ENCODE peak calls at places on chromosomes 7 and 10, in eight cellular contexts. N is T-cell; F is kidney tubule cell; S is endothelial cell; A is NCI-H1048; M is mesothelial cell of epicardium; W is AG10803; X is activated CD4-positive, alpha-beta T cell treated with anti-CD3 and anti-CD28 coated beads, Interleukin-2, amount 50 U/mL, for 1 hour. E is an unnamed sample.
A peak's percentile ranks its signal among the peaks of the same experiment; 100 is the strongest.

GRCh38 chr7:101678713-101679112 is 49.6 kb upstream of the MYL10 start:
- DNase-seq in M (no peak), S (no peak), N (no peak), X (no peak), W (peak; percentile 71), A (no peak), F (peak; percentile 66), E (no peak)

GRCh38 chr10:13717936-13718772 is 131.4 kb downstream of the PRPF18 start:
- DNase-seq in X (peak; percentile 33), F (peak; percentile 87), S (no peak), A (no peak), N (peak; percentile 65), W (peak; percentile 93), M (no peak), E (peak; percentile 87)

GRCh38 chr7:2038876-2039728 is 193.6 kb downstream of the MAD1L1 start:
- DNase-seq in S (no peak), X (no peak), M (no peak), W (no peak), N (no peak), F (no peak), A (no peak), E (no peak)

GRCh38 chr10:22554481-22555182 is 159.7 kb downstream of the PIP4K2A start:
- DNase-seq in S (no peak), A (no peak), X (no peak), M (peak; percentile 35), N (no peak), W (peak; percentile 76), F (no peak), E (peak; percentile 92)

GRCh38 chr10:128130051-128130450 is 3.8 kb upstream of the MKI67 start:
- DNase-seq in N (no peak), S (no peak), X (no peak), A (no peak), M (no peak), W (peak; percentile 69), F (peak; percentile 61), E (no peak)

GRCh38 chr10:21372651-21373410 is 152.7 kb downstream of the SKIDA1 start:
- DNase-seq in N (peak; percentile 53), M (peak; percentile 28), W (peak; percentile 89), F (peak; percentile 70), A (peak; percentile 5), X (peak; percentile 28), S (no peak), E (peak; percentile 84)

GRCh38 chr10:100814751-100815474 is 69.5 kb downstream of the PAX2 start:
- DNase-seq in S (no peak), A (no peak), F (no peak), M (no peak), N (no peak), W (no peak), X (no peak), E (no peak)

GRCh38 chr10:90592903-90593302 is 264.9 kb downstream of the HTR7 start:
- DNase-seq in X (no peak), M (peak; percentile 34), W (no peak), S (peak; percentile 69), A (no peak), F (peak; percentile 45), N (no peak), E (peak; percentile 41)

GRCh38 chr7:128738570-128739047 is 550 bp upstream of the CALU start:
- DNase-seq in X (peak; percentile 2), F (no peak), W (no peak), S (no peak), A (no peak), M (no peak), N (no peak), E (no peak)

GRCh38 chr7:134701272-134701671 is 54.6 kb downstream of the BPGM start:
- DNase-seq in A (no peak), F (peak; percentile 41), W (no peak), S (no peak), N (peak; percentile 24), X (peak; percentile 15), M (no peak), E (no peak)

GRCh38 chr7:47887016-47887640 is 61.1 kb downstream of the PKD1L1 start:
- DNase-seq in W (peak; percentile 7), F (no peak), N (no peak), A (no peak), S (no peak), M (no peak), X (no peak), E (no peak)

GRCh38 chr10:89352039-89352597 is 24.3 kb downstream of the IFIT3 start:
- DNase-seq in M (no peak), W (peak; percentile 99), F (peak; percentile 98), X (no peak), A (no peak), S (no peak), N (no peak), E (peak; percentile 78)

GRCh38 chr10:17038627-17039026 is 91.0 kb downstream of the CUBN start:
- DNase-seq in F (no peak), W (peak; percentile 96), M (no peak), A (no peak), S (no peak), N (no peak), X (no peak), E (peak; percentile 64)

GRCh38 chr7:81285142-81285871 is 366.5 kb upstream of the SEMA3C start:
- DNase-seq in A (peak; percentile 23), X (no peak), N (no peak), F (peak; percentile 79), M (no peak), W (peak; percentile 82), S (no peak), E (peak; percentile 40)

GRCh38 chr7:123624527-123625183 is 23.0 kb downstream of the ASB15 start:
- DNase-seq in N (peak; percentile 51), A (no peak), X (peak; percentile 52), M (no peak), W (peak; percentile 3), S (peak; percentile 56), F (peak; percentile 52), E (no peak)

GRCh38 chr10:77458986-77459590 is 178.5 kb downstream of the KCNMA1 start:
- DNase-seq in F (peak; percentile 9), X (no peak), N (no peak), M (no peak), S (no peak), A (no peak), W (peak; percentile 76), E (peak; percentile 38)

GRCh38 chr7:123769371-123769770 is 20.6 kb upstream of the WASL start:
- DNase-seq in X (no peak), A (no peak), F (peak; percentile 92), M (no peak), S (no peak), W (peak; percentile 25), N (no peak), E (peak; percentile 71)

GRCh38 chr10:102994551-102995295 is 76.6 kb downstream of the CNNM2 start:
- DNase-seq in A (no peak), M (no peak), N (no peak), W (no peak), X (no peak), S (no peak), F (no peak), E (no peak)

GRCh38 chr7:844043-844442 is 11.8 kb downstream of the SUN1 start:
- DNase-seq in M (no peak), S (no peak), X (no peak), N (no peak), F (no peak), W (no peak), A (no peak), E (no peak)

GRCh38 chr10:37930423-37930822 is 46.0 kb downstream of the ZNF25 start:
- DNase-seq in A (no peak), S (no peak), W (no peak), N (no peak), F (peak; percentile 17), X (no peak), M (no peak), E (no peak)

GRCh38 chr10:71963351-71963755 is 842 bp upstream of the CHST3 start:
- DNase-seq in X (no peak), F (no peak), M (no peak), W (peak; percentile 58), S (no peak), N (no peak), A (no peak), E (no peak)

GRCh38 chr7:102008535-102009262 is 191.3 kb downstream of the CUX1 start:
- DNase-seq in A (no peak), X (no peak), W (no peak), M (no peak), N (no peak), F (peak; percentile 76), S (no peak), E (no peak)

GRCh38 chr7:123003539-123004126 is 8.1 kb upstream of the TAS2R16 start:
- DNase-seq in W (no peak), F (no peak), S (no peak), X (no peak), A (no peak), M (no peak), N (no peak), E (no peak)

GRCh38 chr10:97718178-97718577 is 4.6 kb downstream of the MARVELD1 start:
- DNase-seq in S (no peak), W (no peak), A (no peak), N (no peak), M (no peak), X (no peak), F (no peak), E (no peak)

GRCh38 chr7:100064162-100064561 is 14.6 kb downstream of the ZSCAN21 start:
- DNase-seq in S (no peak), A (no peak), F (no peak), N (no peak), M (no peak), W (no peak), X (no peak), E (no peak)

GRCh38 chr10:14782691-14783363 is 8.1 kb upstream of the FAM107B start:
- DNase-seq in F (peak; percentile 94), M (no peak), X (no peak), N (no peak), S (peak; percentile 60), A (no peak), W (no peak), E (no peak)

GRCh38 chr10:68251625-68252275 is 19.8 kb upstream of the ATOH7 start:
- DNase-seq in M (no peak), X (no peak), F (no peak), S (no peak), A (no peak), W (no peak), N (no peak), E (no peak)

GRCh38 chr10:69629897-69630650 is at the start of gene FAM241B:
- DNase-seq in S (peak; percentile 71), M (peak; percentile 65), W (no peak), A (no peak), X (peak; percentile 71), N (peak; percentile 74), F (peak; percentile 80), E (no peak)

GRCh38 chr7:114082567-114082933 is 163.7 kb upstream of the PPP1R3A start:
- DNase-seq in X (no peak), A (no peak), S (no peak), M (no peak), W (no peak), N (no peak), F (no peak), E (no peak)

GRCh38 chr7:79308176-79308575 is 145.3 kb downstream of the MAGI2 start:
- DNase-seq in N (no peak), W (no peak), X (no peak), A (no peak), M (no peak), F (peak; percentile 13), S (no peak), E (no peak)

GRCh38 chr10:124035928-124036558 is 57.4 kb downstream of the CHST15 start:
- DNase-seq in M (no peak), W (no peak), S (no peak), A (no peak), X (no peak), F (peak; percentile 22), N (peak; percentile 71), E (no peak)

GRCh38 chr7:42911482-42912447 is at the start of gene C7orf25:
- DNase-seq in F (peak; percentile 95), S (peak; percentile 96), X (peak; percentile 95), N (peak; percentile 95), W (peak; percentile 85), A (peak; percentile 86), M (peak; percentile 96), E (peak; percentile 77)

GRCh38 chr7:47719675-47720074 is 137.8 kb upstream of the TNS3 start:
- DNase-seq in X (no peak), F (no peak), A (no peak), W (no peak), S (no peak), N (no peak), M (no peak), E (no peak)

GRCh38 chr7:148434181-148434769 is 156.3 kb upstream of the C7orf33 start:
- DNase-seq in S (no peak), M (no peak), N (no peak), F (no peak), W (peak; percentile 16), X (no peak), A (no peak), E (no peak)